ENCODE peak calls at places on chromosomes 6 and 20, in nine cellular contexts. Q, K, Z, A, B, O, S, H and W are unnamed samples.
A peak's percentile ranks its signal among the peaks of the same experiment; 100 is the strongest.

GRCh38 chr20:36207602-36208001 is 28.7 kb upstream of the AAR2 start:
- DNase-seq in Q (no peak), K (no peak), Z (no peak), A (no peak), B (no peak), O (no peak), S (no peak), H (no peak), W (no peak)

GRCh38 chr6:63022631-63023030 is 188.6 kb upstream of the FKBP1C start:
- DNase-seq in Q (no peak), K (no peak), Z (no peak), A (no peak), B (no peak), O (no peak), S (no peak), H (no peak), W (no peak)

GRCh38 chr6:121480099-121480713 is 44.8 kb downstream of the GJA1 start:
- DNase-seq in Q (no peak), K (no peak), Z (peak; percentile 36), A (no peak), B (no peak), O (no peak), S (no peak), H (peak; percentile 11), W (no peak)

GRCh38 chr6:141719476-141719875 is 413.2 kb upstream of the GJE1 start:
- DNase-seq in Q (no peak), K (no peak), Z (no peak), A (no peak), B (no peak), O (no peak), S (no peak), H (no peak), W (no peak)

GRCh38 chr6:36443951-36444428 is 1.2 kb downstream of the KCTD20 start:
- DNase-seq in Q (peak; percentile 48), K (peak; percentile 52), Z (peak; percentile 32), A (peak; percentile 63), B (peak; percentile 33), O (peak; percentile 39), S (peak; percentile 46), H (peak; percentile 79), W (peak; percentile 57)

GRCh38 chr6:42556462-42556861 is 7.4 kb upstream of the UBR2 start:
- DNase-seq in Q (no peak), K (no peak), Z (no peak), A (no peak), B (peak; percentile 71), O (no peak), S (no peak), H (no peak), W (no peak)

GRCh38 chr6:146028835-146029572 is at the start of gene GRM1:
- DNase-seq in Q (peak; percentile 21), K (no peak), Z (no peak), A (peak; percentile 61), B (no peak), O (no peak), S (no peak), H (peak; percentile 74), W (no peak)

GRCh38 chr6:99933129-99933528 is 60.9 kb downstream of the MCHR2 start:
- DNase-seq in Q (no peak), K (no peak), Z (no peak), A (no peak), B (no peak), O (no peak), S (peak; percentile 73), H (no peak), W (peak; percentile 29)

GRCh38 chr6:142313284-142313683 is 11.5 kb downstream of the ADGRG6 start:
- DNase-seq in Q (no peak), K (no peak), Z (no peak), A (no peak), B (peak; percentile 37), O (no peak), S (peak; percentile 77), H (no peak), W (no peak)

GRCh38 chr20:41616228-41616627 is 1.9 kb downstream of the CHD6 start:
- DNase-seq in Q (no peak), K (no peak), Z (no peak), A (no peak), B (no peak), O (no peak), S (peak; percentile 67), H (no peak), W (no peak)

GRCh38 chr6:130872250-130873095 is 45.3 kb downstream of the SMLR1 start:
- DNase-seq in Q (peak; percentile 79), K (peak; percentile 67), Z (peak; percentile 27), A (peak; percentile 15), B (peak; percentile 81), O (peak; percentile 67), S (peak; percentile 63), H (peak; percentile 81), W (peak; percentile 66)

GRCh38 chr20:347640-348484 is 951 bp downstream of the NRSN2 start:
- DNase-seq in Q (peak; percentile 98), K (peak; percentile 56), Z (no peak), A (peak; percentile 100), B (peak; percentile 99), O (peak; percentile 86), S (peak; percentile 97), H (peak; percentile 99), W (peak; percentile 94)

GRCh38 chr6:44641344-44641743 is 253.8 kb downstream of the CDC5L start:
- DNase-seq in Q (no peak), K (no peak), Z (no peak), A (no peak), B (no peak), O (no peak), S (peak; percentile 31), H (no peak), W (no peak)

GRCh38 chr6:39053854-39054576 is 5.4 kb downstream of the GLP1R start:
- DNase-seq in Q (no peak), K (no peak), Z (no peak), A (no peak), B (no peak), O (no peak), S (no peak), H (no peak), W (no peak)

GRCh38 chr20:32519367-32519730 is 65.8 kb downstream of the NOL4L start:
- DNase-seq in Q (no peak), K (no peak), Z (no peak), A (no peak), B (no peak), O (no peak), S (no peak), H (no peak), W (no peak)

GRCh38 chr6:56230976-56231566 is 16.3 kb downstream of the COL21A1 start:
- DNase-seq in Q (no peak), K (no peak), Z (no peak), A (no peak), B (no peak), O (no peak), S (no peak), H (no peak), W (peak; percentile 71)

GRCh38 chr6:141988954-141989705 is 143.6 kb upstream of the GJE1 start:
- DNase-seq in Q (peak; percentile 79), K (peak; percentile 46), Z (peak; percentile 78), A (peak; percentile 27), B (peak; percentile 66), O (peak; percentile 28), S (peak; percentile 89), H (peak; percentile 89), W (peak; percentile 77)

GRCh38 chr6:54598787-54599309 is 247.7 kb upstream of the FAM83B start:
- DNase-seq in Q (no peak), K (no peak), Z (no peak), A (no peak), B (no peak), O (no peak), S (peak; percentile 14), H (no peak), W (peak; percentile 56)

GRCh38 chr6:86017236-86017635 is 374.6 kb upstream of the SYNCRIP start:
- DNase-seq in Q (no peak), K (no peak), Z (no peak), A (no peak), B (no peak), O (no peak), S (no peak), H (no peak), W (no peak)

GRCh38 chr6:143718463-143718862 is 40.7 kb downstream of the PHACTR2 start:
- DNase-seq in Q (no peak), K (no peak), Z (no peak), A (no peak), B (no peak), O (no peak), S (no peak), H (no peak), W (no peak)
- TF ChIP-seq EZH2phosphoT487 in Q (no peak), K (no peak), Z (no peak), A (no peak), B (no peak), O (no peak), S (no peak), H (no peak), W (no peak)

DNA sequence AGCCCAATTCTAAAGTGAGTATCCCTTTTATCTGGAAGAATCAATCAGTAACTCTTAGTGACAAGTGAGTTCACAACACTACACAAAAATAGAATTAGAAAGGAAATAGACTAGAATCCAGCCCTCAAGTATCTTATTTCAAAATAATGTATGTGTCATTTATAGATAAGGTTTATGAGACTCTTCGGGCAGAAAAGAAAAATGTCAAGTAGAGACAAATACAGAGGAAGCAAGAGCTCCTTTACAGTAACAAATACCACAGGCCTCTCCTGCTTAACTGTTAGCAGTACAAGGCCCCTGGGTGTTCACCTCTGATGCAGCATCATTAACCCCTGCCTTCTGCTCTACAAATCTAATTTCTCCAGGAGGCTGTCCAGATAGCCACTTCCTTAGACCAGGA is 76.7 kb downstream of the UBE3D start:
- DNase-seq in Q (no peak), K (no peak), Z (no peak), A (no peak), B (no peak), O (no peak), S (peak; percentile 47), H (no peak), W (peak; percentile 36)
- TF ChIP-seq EZH2phosphoT487 in Q (no peak), K (no peak), Z (no peak), A (no peak), B (no peak), O (no peak), S (no peak), H (no peak), W (no peak)

GRCh38 chr6:170374571-170375444 is 68.2 kb downstream of the FAM120B start:
- DNase-seq in Q (no peak), K (no peak), Z (no peak), A (no peak), B (no peak), O (no peak), S (no peak), H (no peak), W (no peak)
- TF ChIP-seq EZH2phosphoT487 in Q (no peak), K (no peak), Z (no peak), A (no peak), B (no peak), O (no peak), S (no peak), H (no peak), W (no peak)

GRCh38 chr6:26125015-26125690 is 37.9 kb downstream of the HFE start:
- DNase-seq in Q (peak; percentile 16), K (peak; percentile 74), Z (no peak), A (no peak), B (no peak), O (peak; percentile 56), S (peak; percentile 53), H (no peak), W (peak; percentile 33)
- TF ChIP-seq EZH2phosphoT487 in Q (no peak), K (no peak), Z (no peak), A (no peak), B (no peak), O (no peak), S (no peak), H (no peak), W (no peak)